ENCODE peak calls at places on chromosome 3, in eight cellular contexts. L is endothelial cell, Y is GM23338, E is dorsolateral prefrontal cortex, I is ascending aorta, S is WERI-Rb-1, T is glutamatergic neuron, M is A549. A is an unnamed sample.

GRCh38 chr3:140610544-140610943 is 67.3 kb upstream of the TRIM42 start:
- DNase-seq in L (no peak), T (no peak), E (no peak), S (no peak), I (no peak), M (no peak), Y (no peak), A (no peak)

GRCh38 chr3:78670087-78670486 is 1097.7 kb downstream of the ROBO1 start:
- DNase-seq in S (no peak), I (no peak), Y (no peak), L (no peak), M (no peak), E (no peak), T (no peak), A (no peak)

GRCh38 chr3:134449277-134449676 is 36.5 kb downstream of the ANAPC13 start:
- DNase-seq in Y (peak), S (peak), M (peak), L (peak), T (no peak), I (no peak), E (peak), A (peak)

GRCh38 chr3:141410408-141410807 is 42.1 kb downstream of the ZBTB38 start:
- DNase-seq in I (no peak), S (peak), L (no peak), E (no peak), T (no peak), Y (no peak), M (peak), A (no peak)

GRCh38 chr3:150327678-150328667 is 80.1 kb upstream of the TSC22D2 start:
- DNase-seq in S (no peak), T (no peak), Y (no peak), L (no peak), E (no peak), I (no peak), M (no peak), A (no peak)

GRCh38 chr3:56251343-56251945 is 216.8 kb downstream of the ERC2 start:
- DNase-seq in Y (peak), I (peak), T (peak), S (no peak), L (peak), E (no peak), M (peak), A (no peak)

GRCh38 chr3:159819676-159820075 is 169.0 kb upstream of the IL12A start:
- DNase-seq in L (no peak), I (no peak), T (no peak), Y (no peak), S (no peak), E (no peak), M (no peak), A (no peak)

GRCh38 chr3:46078712-46079400 is 51.6 kb upstream of the XCR1 start:
- DNase-seq in T (peak), S (peak), E (peak), I (peak), Y (peak), L (peak), M (peak), A (peak)

GRCh38 chr3:130699765-130700164 is 46.9 kb downstream of the PIK3R4 start:
- DNase-seq in S (no peak), Y (peak), L (no peak), E (no peak), I (no peak), T (no peak), M (peak), A (no peak)

GRCh38 chr3:138172625-138173024 is 2.1 kb downstream of the DBR1 start:
- DNase-seq in E (no peak), M (no peak), I (no peak), L (no peak), T (no peak), Y (no peak), S (no peak), A (no peak)

GRCh38 chr3:53713626-53714025 is 132.6 kb downstream of the CHDH start:
- DNase-seq in M (no peak), Y (no peak), L (no peak), I (peak), E (no peak), S (no peak), T (no peak), A (no peak)

GRCh38 chr3:101279765-101280385 is 40.5 kb downstream of the IMPG2 start:
- DNase-seq in Y (no peak), I (no peak), T (no peak), L (no peak), M (no peak), E (no peak), S (no peak), A (no peak)

GRCh38 chr3:71537211-71537611 is 46.3 kb downstream of the FOXP1 start:
- DNase-seq in E (no peak), L (no peak), I (peak), S (no peak), T (no peak), M (peak), Y (no peak), A (no peak)

GRCh38 chr3:29823233-29823632 is 542.4 kb downstream of the RBMS3 start:
- DNase-seq in M (no peak), T (no peak), I (no peak), S (no peak), L (no peak), Y (no peak), E (no peak), A (no peak)

GRCh38 chr3:149703474-149703873 is 45.6 kb upstream of the WWTR1 start:
- DNase-seq in I (no peak), S (no peak), L (no peak), M (no peak), T (no peak), Y (no peak), E (no peak), A (no peak)

GRCh38 chr3:8629151-8630021 is 15.2 kb downstream of the SSUH2 start:
- DNase-seq in Y (no peak), L (no peak), E (peak), S (no peak), M (peak), I (peak), T (no peak), A (no peak)

GRCh38 chr3:78633626-78634025 is 1134.2 kb downstream of the ROBO1 start:
- DNase-seq in L (no peak), E (no peak), Y (no peak), T (no peak), I (no peak), M (no peak), S (no peak), A (no peak)

GRCh38 chr3:179739816-179740594 is 87.2 kb downstream of the USP13 start:
- DNase-seq in T (no peak), Y (no peak), M (no peak), L (no peak), E (no peak), S (no peak), I (no peak), A (no peak)

GRCh38 chr3:184129012-184129411 is 6.1 kb upstream of the EIF2B5 start:
- DNase-seq in Y (peak), E (no peak), T (peak), M (peak), I (no peak), L (peak), S (peak), A (peak)

DNA sequence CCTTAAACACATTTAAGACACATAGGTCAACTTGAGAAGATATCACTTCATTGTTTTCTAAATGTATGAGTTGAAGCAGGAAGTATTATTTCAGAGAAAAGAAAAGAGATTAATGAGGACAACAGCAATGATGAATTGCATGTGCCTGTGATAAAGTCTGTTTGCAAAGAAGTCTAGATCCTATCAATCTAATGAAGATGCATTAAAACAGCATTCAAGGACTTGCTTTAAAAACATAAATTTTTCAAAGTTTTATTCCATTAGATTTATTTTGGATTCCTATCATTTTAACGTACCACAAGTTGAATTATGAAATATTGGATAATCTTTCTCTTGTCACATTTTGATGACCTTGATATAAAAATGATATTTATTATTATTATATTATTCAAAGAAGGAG is 642.5 kb upstream of the CCDC54 start:
- DNase-seq in I (no peak), Y (no peak), E (no peak), T (no peak), M (no peak), S (no peak), L (no peak), A (no peak)
- TF ChIP-seq CTCF in I (no peak), Y (no peak), E (no peak), T (no peak), M (no peak), S (no peak), L (no peak), A (no peak)

GRCh38 chr3:58131101-58131500 is 79.7 kb downstream of the DNASE1L3 start:
- DNase-seq in Y (no peak), M (no peak), S (no peak), E (no peak), I (no peak), T (no peak), L (no peak), A (no peak)
- TF ChIP-seq CTCF in Y (no peak), M (no peak), S (no peak), E (no peak), I (no peak), T (no peak), L (no peak), A (no peak)

GRCh38 chr3:97694876-97695275 is 69.7 kb upstream of the ARL6 start:
- DNase-seq in E (no peak), S (no peak), I (no peak), M (no peak), T (no peak), Y (no peak), L (no peak), A (no peak)

GRCh38 chr3:97689962-97690361 is 74.6 kb upstream of the ARL6 start:
- DNase-seq in M (no peak), Y (no peak), S (no peak), L (no peak), I (no peak), T (no peak), E (no peak), A (no peak)

GRCh38 chr3:97691354-97691753 is 73.2 kb upstream of the ARL6 start:
- DNase-seq in T (no peak), Y (no peak), M (no peak), L (no peak), S (no peak), E (no peak), I (no peak), A (no peak)

GRCh38 chr3:97692406-97692805 is 72.2 kb upstream of the ARL6 start:
- DNase-seq in L (no peak), E (no peak), M (no peak), I (no peak), T (no peak), Y (no peak), S (no peak), A (no peak)

GRCh38 chr3:97692831-97693230 is 71.7 kb upstream of the ARL6 start:
- DNase-seq in S (no peak), E (no peak), L (no peak), Y (no peak), I (no peak), M (no peak), T (no peak), A (no peak)
- TF ChIP-seq CTCF in S (no peak), E (no peak), L (no peak), Y (no peak), I (no peak), M (no peak), T (no peak), A (no peak)

GRCh38 chr3:185216587-185216918 is 37.3 kb downstream of the EHHADH start:
- DNase-seq in T (no peak), Y (peak), M (no peak), E (no peak), I (peak), S (no peak), L (no peak), A (no peak)

GRCh38 chr3:185221203-185221602 is 32.6 kb downstream of the EHHADH start:
- DNase-seq in S (no peak), T (no peak), M (no peak), L (no peak), E (no peak), I (no peak), Y (no peak), A (no peak)

GRCh38 chr3:185210621-185211157 is 43.2 kb downstream of the EHHADH start:
- DNase-seq in S (peak), T (no peak), M (no peak), L (no peak), Y (no peak), E (no peak), I (no peak), A (no peak)

GRCh38 chr3:185215873-185216586 is 37.8 kb downstream of the EHHADH start:
- DNase-seq in L (no peak), M (peak), Y (peak), E (no peak), T (no peak), I (no peak), S (no peak), A (no peak)
- TF ChIP-seq CTCF in L (peak), M (peak), Y (peak), E (peak), T (peak), I (peak), S (peak), A (peak)

GRCh38 chr3:14405886-14406238 is 3.5 kb downstream of the SLC6A6 start:
- DNase-seq in M (peak), I (no peak), L (no peak), E (no peak), T (no peak), S (no peak), Y (no peak), A (no peak)
- TF ChIP-seq CTCF in M (peak), I (peak), L (no peak), E (no peak), T (no peak), S (no peak), Y (no peak), A (no peak)

GRCh38 chr3:2156244-2156847 is 57.7 kb downstream of the CNTN4 start:
- DNase-seq in I (no peak), E (no peak), Y (peak), T (peak), M (peak), S (peak), L (no peak), A (peak)
- TF ChIP-seq CTCF in I (peak), E (peak), Y (peak), T (peak), M (peak), S (peak), L (no peak), A (peak)

GRCh38 chr3:67901681-67902080 is 247.3 kb upstream of the SUCLG2 start:
- DNase-seq in L (no peak), E (no peak), I (no peak), M (no peak), Y (peak), S (no peak), T (no peak), A (no peak)
- TF ChIP-seq CTCF in L (peak), E (peak), I (no peak), M (no peak), Y (peak), S (peak), T (no peak), A (peak)

A was measured in H9.